ENCODE peak calls at places on chromosomes 13 and 19, in ten cellular contexts. L, U, S, X, C, Y, O, W, E and G are unnamed samples.

GRCh38 chr13:59746291-59746962 is 417.3 kb downstream of the DIAPH3 start:
- DNase-seq in L (no peak), U (no peak), S (peak; percentile 87), X (no peak), C (no peak), Y (no peak), O (no peak), W (no peak), E (peak; percentile 70), G (no peak)

GRCh38 chr19:55651236-55651635 is 3.2 kb downstream of the CCDC106 start:
- DNase-seq in L (no peak), U (no peak), S (no peak), X (no peak), C (no peak), Y (no peak), O (no peak), W (no peak), E (no peak), G (no peak)

GRCh38 chr13:38530492-38530891 is 156.4 kb upstream of the FREM2 start:
- DNase-seq in L (no peak), U (no peak), S (peak; percentile 69), X (no peak), C (no peak), Y (no peak), O (peak; percentile 38), W (no peak), E (no peak), G (no peak)

GRCh38 chr13:34430294-34430693 is 511.8 kb upstream of the NBEA start:
- DNase-seq in L (no peak), U (no peak), S (peak; percentile 49), X (no peak), C (no peak), Y (no peak), O (no peak), W (no peak), E (peak; percentile 83), G (no peak)

GRCh38 chr13:75566658-75567057 is 17.1 kb downstream of the UCHL3 start:
- DNase-seq in L (no peak), U (no peak), S (peak; percentile 70), X (no peak), C (no peak), Y (no peak), O (peak; percentile 27), W (no peak), E (peak; percentile 47), G (no peak)

GRCh38 chr19:35595928-35596327 is 10.0 kb downstream of the PMIS2 start:
- DNase-seq in L (no peak), U (no peak), S (no peak), X (no peak), C (no peak), Y (no peak), O (no peak), W (no peak), E (no peak), G (no peak)

GRCh38 chr13:114057131-114058050 is 75.0 kb downstream of the RASA3 start:
- DNase-seq in L (no peak), U (no peak), S (no peak), X (no peak), C (no peak), Y (no peak), O (no peak), W (no peak), E (no peak), G (no peak)

GRCh38 chr19:31071157-31071855 is 277.9 kb downstream of the TSHZ3 start:
- DNase-seq in L (no peak), U (no peak), S (no peak), X (no peak), C (no peak), Y (no peak), O (no peak), W (no peak), E (no peak), G (no peak)

GRCh38 chr13:96632536-96633320 is 361.5 kb downstream of the OXGR1 start:
- DNase-seq in L (no peak), U (no peak), S (no peak), X (no peak), C (no peak), Y (no peak), O (no peak), W (no peak), E (peak; percentile 64), G (no peak)

GRCh38 chr13:101618440-101619187 is 166.1 kb downstream of the ITGBL1 start:
- DNase-seq in L (no peak), U (no peak), S (no peak), X (no peak), C (no peak), Y (no peak), O (no peak), W (no peak), E (no peak), G (no peak)

GRCh38 chr19:34480971-34481821 is at the start of gene WTIP:
- DNase-seq in L (no peak), U (no peak), S (peak; percentile 91), X (no peak), C (no peak), Y (no peak), O (peak; percentile 69), W (peak; percentile 97), E (peak; percentile 89), G (peak; percentile 97)

GRCh38 chr13:44237276-44237767 is 136.3 kb upstream of the SERP2 start:
- DNase-seq in L (no peak), U (no peak), S (peak; percentile 98), X (peak; percentile 35), C (peak; percentile 29), Y (no peak), O (no peak), W (no peak), E (peak; percentile 62), G (no peak)

GRCh38 chr19:38667552-38668205 is 20.2 kb downstream of the ACTN4 start:
- DNase-seq in L (no peak), U (no peak), S (peak; percentile 88), X (no peak), C (no peak), Y (no peak), O (no peak), W (no peak), E (peak; percentile 83), G (no peak)

GRCh38 chr19:3469638-3470499 is 10.5 kb downstream of the SMIM24 start:
- DNase-seq in L (no peak), U (no peak), S (no peak), X (no peak), C (no peak), Y (no peak), O (no peak), W (no peak), E (no peak), G (peak; percentile 27)

GRCh38 chr13:79935121-79935520 is 405.8 kb downstream of the SPRY2 start:
- DNase-seq in L (no peak), U (no peak), S (peak; percentile 18), X (no peak), C (no peak), Y (no peak), O (no peak), W (no peak), E (no peak), G (no peak)

GRCh38 chr13:37192986-37193385 is 87.5 kb upstream of the CSNK1A1L start:
- DNase-seq in L (no peak), U (no peak), S (peak; percentile 54), X (no peak), C (no peak), Y (no peak), O (no peak), W (no peak), E (no peak), G (no peak)

GRCh38 chr19:453606-454005 is 7.2 kb downstream of the SHC2 start:
- DNase-seq in L (no peak), U (no peak), S (no peak), X (no peak), C (no peak), Y (no peak), O (no peak), W (no peak), E (no peak), G (peak; percentile 53)

GRCh38 chr19:18274776-18275356 is 614 bp upstream of the IQCN start:
- DNase-seq in L (no peak), U (no peak), S (peak; percentile 96), X (no peak), C (no peak), Y (no peak), O (peak; percentile 88), W (no peak), E (peak; percentile 68), G (peak; percentile 68)

GRCh38 chr13:63249411-63249810 is 1833.8 kb upstream of the PCDH20 start:
- DNase-seq in L (no peak), U (no peak), S (no peak), X (no peak), C (no peak), Y (no peak), O (no peak), W (no peak), E (no peak), G (no peak)

GRCh38 chr13:41064493-41064892 is 3.2 kb downstream of the WBP4 start:
- DNase-seq in L (no peak), U (no peak), S (peak; percentile 87), X (no peak), C (no peak), Y (no peak), O (no peak), W (no peak), E (peak; percentile 53), G (no peak)

GRCh38 chr19:8001651-8001994 is 3.8 kb downstream of the ELAVL1 start:
- DNase-seq in L (no peak), U (no peak), S (peak; percentile 49), X (no peak), C (no peak), Y (no peak), O (no peak), W (no peak), E (no peak), G (no peak)

GRCh38 chr13:22212576-22212975 is 541.7 kb downstream of the FGF9 start:
- DNase-seq in L (no peak), U (no peak), S (no peak), X (no peak), C (no peak), Y (no peak), O (no peak), W (no peak), E (no peak), G (no peak)

GRCh38 chr19:46049597-46049996 is 8.8 kb upstream of the IGFL4 start:
- DNase-seq in L (no peak), U (no peak), S (no peak), X (no peak), C (no peak), Y (peak; percentile 77), O (no peak), W (no peak), E (no peak), G (peak; percentile 38)

GRCh38 chr13:111034811-111035210 is 80.3 kb upstream of the ARHGEF7 start:
- DNase-seq in L (no peak), U (no peak), S (peak; percentile 62), X (no peak), C (no peak), Y (no peak), O (no peak), W (no peak), E (peak; percentile 72), G (no peak)

GRCh38 chr19:48745208-48745995 is 1.3 kb downstream of the IZUMO1 start:
- DNase-seq in L (no peak), U (peak; percentile 45), S (peak; percentile 90), X (no peak), C (peak; percentile 65), Y (peak; percentile 40), O (peak; percentile 91), W (peak; percentile 84), E (peak; percentile 66), G (peak; percentile 82)

GRCh38 chr19:2722541-2723344 is 1.6 kb upstream of the DIRAS1 start:
- DNase-seq in L (no peak), U (no peak), S (peak; percentile 96), X (no peak), C (peak; percentile 27), Y (no peak), O (peak; percentile 75), W (no peak), E (peak; percentile 89), G (peak; percentile 62)

GRCh38 chr13:100298116-100298681 is 209.3 kb downstream of the PCCA start:
- DNase-seq in L (no peak), U (no peak), S (no peak), X (no peak), C (no peak), Y (no peak), O (no peak), W (no peak), E (no peak), G (no peak)

GRCh38 chr19:12711187-12711586 is 12.5 kb downstream of the TNPO2 start:
- DNase-seq in L (no peak), U (no peak), S (no peak), X (no peak), C (no peak), Y (no peak), O (no peak), W (no peak), E (no peak), G (no peak)